ENCODE peak calls at places on chromosomes 5 and 9, in seven cellular contexts. V is natural killer cell, R is PC-3, O is right atrium auricular region, Q is lower lobe of right lung, Y is HCT116, J is heart right ventricle. T is an unnamed sample.

GRCh38 chr5:16464664-16465543 is 696 bp downstream of the ZNF622 start:
- DNase-seq in Y (no peak), R (no peak), V (peak), O (no peak), Q (peak), J (no peak), T (peak)

GRCh38 chr5:65334077-65334476 is 147.6 kb downstream of the ADAMTS6 start:
- DNase-seq in O (no peak), R (no peak), Y (no peak), V (no peak), Q (no peak), J (no peak), T (no peak)

GRCh38 chr5:20972419-20972925 is 984.5 kb upstream of the CDH18 start:
- DNase-seq in R (peak), Y (no peak), O (no peak), J (peak), V (no peak), Q (peak), T (peak)

GRCh38 chr5:41738695-41739354 is 131.4 kb downstream of the OXCT1 start:
- DNase-seq in V (no peak), Y (no peak), O (no peak), R (no peak), J (no peak), Q (no peak), T (no peak)

GRCh38 chr9:101458955-101459631 is 23.5 kb upstream of the ALDOB start:
- DNase-seq in O (no peak), Q (no peak), R (peak), V (no peak), Y (peak), J (no peak), T (no peak)

GRCh38 chr5:141496038-141496437 is 7.2 kb downstream of the PCDHGC5 start:
- DNase-seq in Q (no peak), R (no peak), Y (no peak), V (no peak), J (no peak), O (no peak), T (no peak)

GRCh38 chr5:133297293-133297692 is 245.5 kb downstream of the HSPA4 start:
- DNase-seq in O (no peak), J (no peak), R (no peak), Q (no peak), Y (no peak), V (no peak), T (no peak)

GRCh38 chr5:75610201-75610600 is 1.1 kb upstream of the ANKDD1B start:
- DNase-seq in Q (no peak), Y (no peak), J (no peak), R (peak), O (no peak), V (no peak), T (no peak)

GRCh38 chr9:133131506-133131905 is 10.5 kb upstream of the RALGDS start:
- DNase-seq in O (no peak), J (no peak), R (no peak), Y (no peak), Q (no peak), V (no peak), T (no peak)

GRCh38 chr9:5633243-5633642 is 4.3 kb downstream of the RIC1 start:
- DNase-seq in V (no peak), J (no peak), Q (no peak), R (peak), O (no peak), Y (no peak), T (no peak)

GRCh38 chr5:123131805-123132204 is 42.8 kb downstream of the PRDM6 start:
- DNase-seq in Q (no peak), Y (no peak), R (no peak), V (no peak), O (no peak), J (no peak), T (no peak)

GRCh38 chr5:160434022-160434531 is 12.4 kb downstream of the PTTG1 start:
- DNase-seq in J (no peak), R (no peak), O (no peak), Y (no peak), V (no peak), Q (peak), T (peak)

GRCh38 chr5:134846641-134846960 is 833 bp downstream of the C5orf24 start:
- DNase-seq in Y (no peak), V (no peak), Q (no peak), O (no peak), J (no peak), R (peak), T (no peak)

GRCh38 chr5:544675-545330 is 20.6 kb upstream of the SLC9A3 start:
- DNase-seq in J (no peak), V (no peak), O (no peak), Y (no peak), R (no peak), Q (no peak), T (peak)

GRCh38 chr9:75200892-75201470 is 112.7 kb downstream of the OSTF1 start:
- DNase-seq in O (no peak), Y (peak), Q (no peak), V (no peak), J (no peak), R (peak), T (no peak)
- TF ChIP-seq CTCF in O (peak), Y (peak), Q (peak), V (peak), J (peak), R (peak), T (peak)

GRCh38 chr9:92850898-92851297 is 26.9 kb downstream of the ZNF484 start:
- DNase-seq in O (no peak), Q (no peak), Y (no peak), R (peak), V (no peak), J (no peak), T (no peak)
- TF ChIP-seq CTCF in O (no peak), Q (no peak), Y (no peak), R (peak), V (no peak), J (no peak), T (no peak)

DNA sequence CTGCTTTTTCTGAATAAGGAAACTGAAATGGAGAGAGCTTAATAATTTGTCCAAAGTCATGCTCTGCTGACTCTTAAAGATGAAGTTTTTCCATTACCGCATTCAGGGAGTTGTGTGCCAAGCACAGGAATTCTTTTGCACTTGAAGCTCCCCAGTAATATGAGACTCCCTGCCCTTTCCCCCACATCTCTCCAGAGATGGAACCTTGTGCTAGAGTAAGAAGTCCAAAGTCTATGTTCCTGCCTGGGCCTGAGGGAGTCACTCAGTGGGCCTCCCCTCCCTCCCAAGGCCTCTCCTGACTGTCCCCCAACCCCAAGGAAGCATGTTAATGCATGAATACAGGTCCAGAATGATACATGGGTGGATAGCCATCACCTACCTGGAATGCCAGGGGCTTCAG is 173.3 kb upstream of the SEMA6A start:
- DNase-seq in V (no peak), Y (no peak), R (no peak), J (no peak), Q (no peak), O (no peak), T (no peak)
- TF ChIP-seq CTCF in V (no peak), Y (no peak), R (no peak), J (no peak), Q (no peak), O (no peak), T (no peak)

GRCh38 chr5:68306361-68307014 is 90.9 kb downstream of the PIK3R1 start:
- DNase-seq in V (no peak), O (no peak), Y (no peak), J (no peak), Q (no peak), R (no peak), T (no peak)
- TF ChIP-seq CTCF in V (no peak), O (no peak), Y (no peak), J (no peak), Q (no peak), R (no peak), T (no peak)

GRCh38 chr5:72092074-72092473 is 15.2 kb upstream of the MAP1B start:
- DNase-seq in Y (no peak), J (no peak), V (no peak), Q (no peak), R (no peak), O (no peak), T (no peak)
- TF ChIP-seq CTCF in Y (no peak), J (no peak), V (no peak), Q (no peak), R (no peak), O (no peak), T (no peak)

DNA sequence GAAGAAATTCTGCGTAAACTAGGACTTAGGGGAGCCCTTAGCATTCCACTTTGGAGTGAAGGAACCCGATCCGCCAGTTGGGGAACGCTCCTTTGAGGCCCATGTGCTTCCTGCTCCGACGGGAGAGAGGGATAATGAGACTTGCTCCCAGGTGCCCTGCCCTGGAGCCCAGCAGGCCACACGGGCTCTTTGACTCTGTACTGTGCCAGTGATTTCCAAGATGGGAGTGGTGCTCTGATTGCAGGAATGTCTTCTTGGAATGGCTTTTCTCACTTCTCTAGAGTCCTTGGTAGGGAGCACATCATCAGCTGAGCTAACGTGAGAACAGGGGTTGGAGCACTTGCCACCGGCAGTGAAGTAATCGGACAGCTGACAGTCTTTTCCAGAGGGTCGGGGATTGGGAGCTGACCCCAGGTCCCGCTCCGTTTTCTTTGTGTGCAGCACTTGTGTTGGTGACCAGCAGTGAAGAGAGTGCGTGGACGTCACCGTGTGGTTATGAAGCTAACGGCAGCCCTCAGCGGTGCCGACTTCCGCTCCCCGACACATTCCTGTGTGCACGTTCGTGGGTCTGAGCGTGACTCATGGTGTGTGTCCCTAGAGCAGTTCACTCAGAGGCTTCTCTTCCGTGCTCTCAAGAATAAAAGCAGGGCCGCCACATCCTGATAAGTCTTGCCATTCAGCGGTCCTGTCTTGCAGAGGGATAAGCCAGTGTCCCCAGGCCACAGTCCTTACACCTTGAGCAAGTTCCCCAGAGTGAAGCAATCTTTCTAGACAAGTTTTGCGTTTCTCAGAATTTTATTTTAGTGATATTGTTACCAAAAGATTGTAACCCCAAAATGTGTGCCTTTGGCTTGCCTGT is 25.6 kb downstream of the ABL1 start:
- DNase-seq in Y (peak), Q (peak), J (peak), R (no peak), V (no peak), O (peak), T (no peak)
- TF ChIP-seq CTCF in Y (no peak), Q (peak), J (peak), R (no peak), V (no peak), O (peak), T (no peak)